ENCODE peak calls at places on chromosomes 13 and 19, in seven cellular contexts. M is heart right ventricle; G is mammary epithelial cell; J is esophagus squamous epithelium; P is CD8-positive, alpha-beta T cell; H is PC-3; E is suprapubic skin. Z is an unnamed sample.

GRCh38 chr13:72643339-72643989 is 84.0 kb downstream of the MZT1 start:
- DNase-seq in M (peak; percentile 28), G (peak; percentile 32), J (no peak), P (peak; percentile 47), H (peak; percentile 61), E (no peak), Z (no peak)

GRCh38 chr19:42693760-42694350 is 46.4 kb downstream of the PSG3 start:
- DNase-seq in M (no peak), G (peak; percentile 43), J (no peak), P (no peak), H (peak; percentile 75), E (no peak), Z (no peak)

GRCh38 chr19:41569481-41570150 is 6.3 kb upstream of the CEACAM21 start:
- DNase-seq in M (no peak), G (no peak), J (no peak), P (no peak), H (no peak), E (no peak), Z (no peak)

GRCh38 chr13:99227909-99228688 is 27.4 kb downstream of the UBAC2 start:
- DNase-seq in M (no peak), G (no peak), J (no peak), P (no peak), H (peak; percentile 14), E (no peak), Z (no peak)

GRCh38 chr13:106593131-106593530 is 25.2 kb upstream of the ARGLU1 start:
- DNase-seq in M (no peak), G (no peak), J (no peak), P (no peak), H (no peak), E (no peak), Z (no peak)

GRCh38 chr19:51124729-51125128 is at the start of gene SIGLEC9:
- DNase-seq in M (peak; percentile 38), G (no peak), J (no peak), P (no peak), H (no peak), E (peak; percentile 82), Z (no peak)

GRCh38 chr19:49848938-49849337 is 2.0 kb upstream of the PTOV1 start:
- DNase-seq in M (no peak), G (no peak), J (no peak), P (no peak), H (peak; percentile 30), E (no peak), Z (no peak)

GRCh38 chr19:2986951-2987491 is 9.7 kb downstream of the TLE6 start:
- DNase-seq in M (no peak), G (no peak), J (no peak), P (no peak), H (no peak), E (no peak), Z (no peak)

GRCh38 chr13:21478881-21479808 is 20.0 kb upstream of the ZDHHC20 start:
- DNase-seq in M (peak; percentile 73), G (peak; percentile 57), J (no peak), P (peak; percentile 56), H (peak; percentile 77), E (no peak), Z (peak; percentile 7)

GRCh38 chr13:75978815-75979214 is 342.7 kb downstream of the LMO7 start:
- DNase-seq in M (no peak), G (peak; percentile 40), J (no peak), P (no peak), H (peak; percentile 8), E (no peak), Z (no peak)

GRCh38 chr19:31023038-31023437 is 326.2 kb downstream of the TSHZ3 start:
- DNase-seq in M (no peak), G (no peak), J (no peak), P (no peak), H (no peak), E (no peak), Z (no peak)

GRCh38 chr13:93248627-93249047 is 22.0 kb downstream of the GPC6 start:
- DNase-seq in M (no peak), G (no peak), J (no peak), P (no peak), H (peak; percentile 78), E (no peak), Z (no peak)
- H3K27ac ChIP-seq in M (no peak overlapping the region), G (peak overlapping the region; percentile 80), J (no peak overlapping the region), P (no peak overlapping the region), H (peak overlapping the region; percentile 91), E (no peak overlapping the region), Z (no peak overlapping the region)

GRCh38 chr19:55623130-55623868 is 1.1 kb downstream of the ZNF784 start:
- DNase-seq in M (no peak), G (no peak), J (no peak), P (no peak), H (no peak), E (no peak), Z (no peak)
- H3K27ac ChIP-seq in M (peak overlapping the region; percentile 91), G (no peak overlapping the region), J (peak overlapping the region; percentile 96), P (no peak overlapping the region), H (no peak overlapping the region), E (peak overlapping the region; percentile 4), Z (no peak overlapping the region)

GRCh38 chr13:46172531-46172991 is 9.4 kb downstream of the LCP1 start:
- DNase-seq in M (no peak), G (no peak), J (no peak), P (peak; percentile 71), H (no peak), E (no peak), Z (no peak)
- H3K27ac ChIP-seq in M (no peak overlapping the region), G (no peak overlapping the region), J (no peak overlapping the region), P (peak overlapping the region; percentile 60), H (no peak overlapping the region), E (no peak overlapping the region), Z (no peak overlapping the region)

GRCh38 chr13:94195715-94196114 is 283.8 kb downstream of the DCT start:
- DNase-seq in M (no peak), G (peak; percentile 81), J (no peak), P (no peak), H (peak; percentile 51), E (no peak), Z (no peak)

GRCh38 chr13:94196426-94196825 is 283.1 kb downstream of the DCT start:
- DNase-seq in M (no peak), G (no peak), J (no peak), P (no peak), H (no peak), E (no peak), Z (no peak)

GRCh38 chr13:94201022-94201421 is 278.5 kb downstream of the DCT start:
- DNase-seq in M (no peak), G (no peak), J (no peak), P (no peak), H (no peak), E (no peak), Z (no peak)

GRCh38 chr13:94198666-94199065 is 280.8 kb downstream of the DCT start:
- DNase-seq in M (no peak), G (no peak), J (no peak), P (no peak), H (no peak), E (no peak), Z (no peak)

DNA sequence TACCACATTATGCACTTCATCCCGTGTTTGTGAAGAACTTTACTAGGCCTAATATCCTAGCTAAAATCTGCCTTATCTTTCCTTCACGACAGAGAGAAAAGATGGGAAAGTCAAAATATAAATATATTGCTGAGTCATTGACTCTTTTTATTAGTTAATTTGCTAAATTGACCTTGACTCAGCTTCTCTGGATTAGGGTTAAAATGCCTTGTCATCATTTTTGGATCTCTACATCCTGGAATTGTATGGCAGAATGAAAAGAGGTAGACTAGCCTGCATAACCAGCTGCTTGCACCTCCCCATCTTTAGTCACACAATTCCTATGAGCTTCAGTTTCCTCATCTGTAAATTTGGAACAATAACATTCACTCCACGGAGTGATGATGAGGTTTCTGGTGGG is 280.3 kb downstream of the DCT start:
- DNase-seq in M (no peak), G (no peak), J (no peak), P (no peak), H (no peak), E (no peak), Z (no peak)
- H3K27ac ChIP-seq in M (no peak overlapping the region), G (no peak overlapping the region), J (no peak overlapping the region), P (no peak overlapping the region), H (no peak overlapping the region), E (no peak overlapping the region), Z (no peak overlapping the region)

Z was measured in caudate nucleus.